ENCODE peak calls at places on chromosomes 11 and 22, in seven cellular contexts. One of them, this sample, is unnamed.
A peak's percentile ranks its signal among the peaks of the same experiment; 100 is the strongest.

GRCh38 chr22:45587638-45588481 is 83.8 kb upstream of the ATXN10 start:
- DNase-seq in HL-60: no peak
- DNase-seq in GM12864: no peak
- DNase-seq in ACHN: no peak
- DNase-seq in ureter: no peak
- DNase-seq in activated CD4-positive, alpha-beta T cell treated with anti-CD3 and anti-CD28 coated beads for 36 hours: no peak
- DNase-seq in substantia nigra: no peak
- DNase-seq in this sample: no peak

GRCh38 chr22:17970205-17970708 is 54.1 kb downstream of the MICAL3 start:
- DNase-seq in HL-60: no peak
- DNase-seq in GM12864: no peak
- DNase-seq in ACHN: no peak
- DNase-seq in substantia nigra: no peak
- DNase-seq in ureter: no peak
- DNase-seq in activated CD4-positive, alpha-beta T cell treated with anti-CD3 and anti-CD28 coated beads for 36 hours: no peak
- DNase-seq in this sample: no peak

GRCh38 chr11:128198206-128198605 is 389.2 kb downstream of the ETS1 start:
- DNase-seq in activated CD4-positive, alpha-beta T cell treated with anti-CD3 and anti-CD28 coated beads for 36 hours: no peak
- DNase-seq in ureter: no peak
- DNase-seq in substantia nigra: no peak
- DNase-seq in ACHN: no peak
- DNase-seq in GM12864: no peak
- DNase-seq in HL-60: no peak
- DNase-seq in this sample: no peak

GRCh38 chr11:27075192-27075591 is 34.6 kb downstream of the BBOX1 start:
- DNase-seq in GM12864: no peak
- DNase-seq in substantia nigra: no peak
- DNase-seq in activated CD4-positive, alpha-beta T cell treated with anti-CD3 and anti-CD28 coated beads for 36 hours: no peak
- DNase-seq in ACHN: no peak
- DNase-seq in ureter: no peak
- DNase-seq in HL-60: no peak
- DNase-seq in this sample: no peak

GRCh38 chr11:132300283-132300682 is 929.9 kb downstream of the NTM start:
- DNase-seq in GM12864: peak; percentile 15
- DNase-seq in ACHN: peak; percentile 11
- DNase-seq in activated CD4-positive, alpha-beta T cell treated with anti-CD3 and anti-CD28 coated beads for 36 hours: no peak
- DNase-seq in ureter: no peak
- DNase-seq in HL-60: no peak
- DNase-seq in substantia nigra: no peak
- DNase-seq in this sample: peak; percentile 7

GRCh38 chr11:26806209-26806608 is 84.3 kb upstream of the SLC5A12 start:
- DNase-seq in HL-60: no peak
- DNase-seq in substantia nigra: no peak
- DNase-seq in ACHN: no peak
- DNase-seq in GM12864: no peak
- DNase-seq in ureter: no peak
- DNase-seq in activated CD4-positive, alpha-beta T cell treated with anti-CD3 and anti-CD28 coated beads for 36 hours: no peak
- DNase-seq in this sample: no peak

GRCh38 chr11:64253481-64253880 is 2.2 kb downstream of the PLCB3 start:
- DNase-seq in GM12864: no peak
- DNase-seq in activated CD4-positive, alpha-beta T cell treated with anti-CD3 and anti-CD28 coated beads for 36 hours: no peak
- DNase-seq in substantia nigra: peak; percentile 28
- DNase-seq in ACHN: no peak
- DNase-seq in HL-60: no peak
- DNase-seq in ureter: no peak
- DNase-seq in this sample: peak; percentile 49

GRCh38 chr22:45162531-45162930 is 1.2 kb upstream of the NUP50 start:
- DNase-seq in ureter: no peak
- DNase-seq in GM12864: no peak
- DNase-seq in HL-60: no peak
- DNase-seq in substantia nigra: no peak
- DNase-seq in activated CD4-positive, alpha-beta T cell treated with anti-CD3 and anti-CD28 coated beads for 36 hours: no peak
- DNase-seq in ACHN: no peak
- DNase-seq in this sample: no peak

GRCh38 chr11:134407321-134407828 is 4.7 kb downstream of the B3GAT1 start:
- DNase-seq in substantia nigra: no peak
- DNase-seq in HL-60: no peak
- DNase-seq in GM12864: no peak
- DNase-seq in ureter: no peak
- DNase-seq in ACHN: no peak
- DNase-seq in activated CD4-positive, alpha-beta T cell treated with anti-CD3 and anti-CD28 coated beads for 36 hours: no peak
- DNase-seq in this sample: no peak

GRCh38 chr11:128857341-128857740 is 9.8 kb downstream of the KCNJ1 start:
- DNase-seq in ACHN: no peak
- DNase-seq in HL-60: no peak
- DNase-seq in ureter: no peak
- DNase-seq in activated CD4-positive, alpha-beta T cell treated with anti-CD3 and anti-CD28 coated beads for 36 hours: no peak
- DNase-seq in GM12864: no peak
- DNase-seq in substantia nigra: no peak
- DNase-seq in this sample: no peak

GRCh38 chr22:38451404-38451803 is 3.6 kb downstream of the KCNJ4 start:
- DNase-seq in GM12864: no peak
- DNase-seq in HL-60: no peak
- DNase-seq in activated CD4-positive, alpha-beta T cell treated with anti-CD3 and anti-CD28 coated beads for 36 hours: no peak
- DNase-seq in ureter: no peak
- DNase-seq in ACHN: no peak
- DNase-seq in substantia nigra: no peak
- DNase-seq in this sample: no peak

GRCh38 chr11:111797145-111797581 is 31.0 kb upstream of the PPP2R1B start:
- DNase-seq in ureter: no peak
- DNase-seq in GM12864: peak; percentile 29
- DNase-seq in HL-60: peak; percentile 88
- DNase-seq in activated CD4-positive, alpha-beta T cell treated with anti-CD3 and anti-CD28 coated beads for 36 hours: no peak
- DNase-seq in substantia nigra: no peak
- DNase-seq in ACHN: peak; percentile 4
- DNase-seq in this sample: no peak

GRCh38 chr22:39622881-39623367 is 52.4 kb downstream of the CACNA1I start:
- DNase-seq in HL-60: peak; percentile 12
- DNase-seq in activated CD4-positive, alpha-beta T cell treated with anti-CD3 and anti-CD28 coated beads for 36 hours: peak; percentile 84
- DNase-seq in GM12864: no peak
- DNase-seq in ACHN: peak; percentile 22
- DNase-seq in ureter: no peak
- DNase-seq in substantia nigra: peak; percentile 9
- DNase-seq in this sample: no peak

GRCh38 chr11:57556041-57556440 is 11.4 kb downstream of the UBE2L6 start:
- DNase-seq in HL-60: no peak
- DNase-seq in substantia nigra: no peak
- DNase-seq in ACHN: no peak
- DNase-seq in GM12864: no peak
- DNase-seq in ureter: no peak
- DNase-seq in activated CD4-positive, alpha-beta T cell treated with anti-CD3 and anti-CD28 coated beads for 36 hours: no peak
- DNase-seq in this sample: no peak

GRCh38 chr11:43708776-43709175 is 28.2 kb downstream of the HSD17B12 start:
- DNase-seq in ACHN: peak; percentile 2
- DNase-seq in activated CD4-positive, alpha-beta T cell treated with anti-CD3 and anti-CD28 coated beads for 36 hours: no peak
- DNase-seq in HL-60: no peak
- DNase-seq in GM12864: no peak
- DNase-seq in ureter: no peak
- DNase-seq in substantia nigra: no peak
- DNase-seq in this sample: no peak

GRCh38 chr11:37504925-37505324 is 906.9 kb upstream of the RAG2 start:
- DNase-seq in GM12864: no peak
- DNase-seq in HL-60: no peak
- DNase-seq in substantia nigra: no peak
- DNase-seq in activated CD4-positive, alpha-beta T cell treated with anti-CD3 and anti-CD28 coated beads for 36 hours: no peak
- DNase-seq in ureter: no peak
- DNase-seq in ACHN: no peak
- DNase-seq in this sample: no peak

GRCh38 chr11:827146-827860 is 416 bp upstream of the CRACR2B start:
- DNase-seq in ureter: no peak
- DNase-seq in HL-60: no peak
- DNase-seq in activated CD4-positive, alpha-beta T cell treated with anti-CD3 and anti-CD28 coated beads for 36 hours: no peak
- DNase-seq in substantia nigra: no peak
- DNase-seq in GM12864: no peak
- DNase-seq in ACHN: no peak
- DNase-seq in this sample: no peak

GRCh38 chr11:100560606-100561005 is 126.5 kb upstream of the ARHGAP42 start:
- DNase-seq in ureter: no peak
- DNase-seq in ACHN: no peak
- DNase-seq in HL-60: no peak
- DNase-seq in activated CD4-positive, alpha-beta T cell treated with anti-CD3 and anti-CD28 coated beads for 36 hours: no peak
- DNase-seq in substantia nigra: no peak
- DNase-seq in GM12864: no peak
- DNase-seq in this sample: no peak

GRCh38 chr22:35491908-35492380 is 48.7 kb upstream of the RASD2 start:
- DNase-seq in activated CD4-positive, alpha-beta T cell treated with anti-CD3 and anti-CD28 coated beads for 36 hours: no peak
- DNase-seq in GM12864: no peak
- DNase-seq in HL-60: no peak
- DNase-seq in ACHN: no peak
- DNase-seq in substantia nigra: no peak
- DNase-seq in ureter: no peak
- DNase-seq in this sample: no peak

GRCh38 chr22:33126881-33127280 is 68.7 kb upstream of the SYN3 start:
- DNase-seq in activated CD4-positive, alpha-beta T cell treated with anti-CD3 and anti-CD28 coated beads for 36 hours: no peak
- DNase-seq in substantia nigra: no peak
- DNase-seq in GM12864: no peak
- DNase-seq in ACHN: peak; percentile 1
- DNase-seq in HL-60: no peak
- DNase-seq in ureter: no peak
- DNase-seq in this sample: no peak

GRCh38 chr22:42742940-42743339 is 22.3 kb upstream of the A4GALT start:
- DNase-seq in GM12864: no peak
- DNase-seq in substantia nigra: no peak
- DNase-seq in activated CD4-positive, alpha-beta T cell treated with anti-CD3 and anti-CD28 coated beads for 36 hours: no peak
- DNase-seq in ACHN: no peak
- DNase-seq in HL-60: no peak
- DNase-seq in ureter: no peak
- DNase-seq in this sample: no peak

GRCh38 chr22:50190182-50190951 is 4.7 kb downstream of the TRABD start:
- DNase-seq in ACHN: peak; percentile 78
- DNase-seq in HL-60: peak; percentile 89
- DNase-seq in ureter: peak; percentile 93
- DNase-seq in GM12864: peak; percentile 78
- DNase-seq in activated CD4-positive, alpha-beta T cell treated with anti-CD3 and anti-CD28 coated beads for 36 hours: peak; percentile 89
- DNase-seq in substantia nigra: no peak
- DNase-seq in this sample: no peak

GRCh38 chr11:70176940-70177689 is 26.0 kb upstream of the FADD start:
- DNase-seq in HL-60: peak; percentile 27
- DNase-seq in ACHN: peak; percentile 8
- DNase-seq in substantia nigra: no peak
- DNase-seq in activated CD4-positive, alpha-beta T cell treated with anti-CD3 and anti-CD28 coated beads for 36 hours: peak; percentile 83
- DNase-seq in ureter: no peak
- DNase-seq in GM12864: no peak
- DNase-seq in this sample: no peak

GRCh38 chr11:63896071-63896470 is 20.9 kb downstream of the RCOR2 start:
- DNase-seq in HL-60: no peak
- DNase-seq in substantia nigra: no peak
- DNase-seq in activated CD4-positive, alpha-beta T cell treated with anti-CD3 and anti-CD28 coated beads for 36 hours: no peak
- DNase-seq in ACHN: no peak
- DNase-seq in GM12864: no peak
- DNase-seq in ureter: no peak
- DNase-seq in this sample: no peak

GRCh38 chr11:69437001-69437875 is 44.2 kb upstream of the LINC01488 start:
- DNase-seq in ACHN: no peak
- DNase-seq in ureter: peak; percentile 63
- DNase-seq in GM12864: no peak
- DNase-seq in substantia nigra: no peak
- DNase-seq in HL-60: no peak
- DNase-seq in activated CD4-positive, alpha-beta T cell treated with anti-CD3 and anti-CD28 coated beads for 36 hours: no peak
- DNase-seq in this sample: no peak

GRCh38 chr11:46377266-46377665 is 4.2 kb upstream of the MDK start:
- DNase-seq in HL-60: no peak
- DNase-seq in substantia nigra: no peak
- DNase-seq in GM12864: no peak
- DNase-seq in ureter: no peak
- DNase-seq in activated CD4-positive, alpha-beta T cell treated with anti-CD3 and anti-CD28 coated beads for 36 hours: no peak
- DNase-seq in ACHN: no peak
- DNase-seq in this sample: no peak

GRCh38 chr11:33801821-33802413 is 27.6 kb upstream of the FBXO3 start:
- DNase-seq in ureter: no peak
- DNase-seq in activated CD4-positive, alpha-beta T cell treated with anti-CD3 and anti-CD28 coated beads for 36 hours: no peak
- DNase-seq in ACHN: no peak
- DNase-seq in GM12864: no peak
- DNase-seq in substantia nigra: no peak
- DNase-seq in HL-60: no peak
- DNase-seq in this sample: no peak

GRCh38 chr11:130762342-130763037 is 153.8 kb downstream of the SNX19 start:
- DNase-seq in ureter: no peak
- DNase-seq in HL-60: no peak
- DNase-seq in activated CD4-positive, alpha-beta T cell treated with anti-CD3 and anti-CD28 coated beads for 36 hours: no peak
- DNase-seq in substantia nigra: no peak
- DNase-seq in GM12864: no peak
- DNase-seq in ACHN: no peak
- DNase-seq in this sample: no peak

GRCh38 chr22:50444663-50445062 is 30.2 kb downstream of the SBF1 start:
- DNase-seq in activated CD4-positive, alpha-beta T cell treated with anti-CD3 and anti-CD28 coated beads for 36 hours: no peak
- DNase-seq in ureter: no peak
- DNase-seq in ACHN: peak; percentile 58
- DNase-seq in HL-60: no peak
- DNase-seq in GM12864: no peak
- DNase-seq in substantia nigra: no peak
- DNase-seq in this sample: no peak

GRCh38 chr11:116215471-116216113 is 557.2 kb downstream of the BUD13 start:
- DNase-seq in substantia nigra: no peak
- DNase-seq in ACHN: no peak
- DNase-seq in ureter: no peak
- DNase-seq in activated CD4-positive, alpha-beta T cell treated with anti-CD3 and anti-CD28 coated beads for 36 hours: no peak
- DNase-seq in GM12864: no peak
- DNase-seq in HL-60: no peak
- DNase-seq in this sample: no peak

GRCh38 chr11:45934580-45935318 is 12.3 kb downstream of the LARGE2 start:
- DNase-seq in ACHN: no peak
- DNase-seq in substantia nigra: no peak
- DNase-seq in HL-60: no peak
- DNase-seq in activated CD4-positive, alpha-beta T cell treated with anti-CD3 and anti-CD28 coated beads for 36 hours: no peak
- DNase-seq in GM12864: no peak
- DNase-seq in ureter: no peak
- DNase-seq in this sample: no peak

GRCh38 chr11:3161309-3161708 is 3.8 kb downstream of the OSBPL5 start:
- DNase-seq in substantia nigra: no peak
- DNase-seq in ureter: no peak
- DNase-seq in GM12864: no peak
- DNase-seq in HL-60: no peak
- DNase-seq in activated CD4-positive, alpha-beta T cell treated with anti-CD3 and anti-CD28 coated beads for 36 hours: no peak
- DNase-seq in ACHN: no peak
- DNase-seq in this sample: no peak

GRCh38 chr22:47929073-47929472 is 1166.6 kb downstream of the TBC1D22A start:
- DNase-seq in HL-60: no peak
- DNase-seq in ureter: peak; percentile 25
- DNase-seq in activated CD4-positive, alpha-beta T cell treated with anti-CD3 and anti-CD28 coated beads for 36 hours: no peak
- DNase-seq in GM12864: no peak
- DNase-seq in substantia nigra: no peak
- DNase-seq in ACHN: no peak
- DNase-seq in this sample: no peak

GRCh38 chr11:78424334-78425270 is 7.0 kb upstream of the GAB2 start:
- DNase-seq in ureter: no peak
- DNase-seq in activated CD4-positive, alpha-beta T cell treated with anti-CD3 and anti-CD28 coated beads for 36 hours: no peak
- DNase-seq in substantia nigra: no peak
- DNase-seq in HL-60: peak; percentile 83
- DNase-seq in GM12864: peak; percentile 70
- DNase-seq in ACHN: no peak
- DNase-seq in this sample: no peak

This sample was measured in amygdala.